ENCODE peak calls at places on chromosomes 4 and X, in ten cellular contexts. N is neuronal stem cell; D is fibroblast of the conjunctiva; I is amygdala; F is CD4-positive, alpha-beta T cell; X is hepatic stellate cell; C is NCI-H1436; A is WTC11; R is foreskin melanocyte; B is stimulated activated CD4-positive, alpha-beta T cell treated with anti-CD3 and anti-CD28 coated beads, Interleukin-4, amount 100 ng/mL, for 48 hours. S is an unnamed sample.

GRCh38 chrX:11097920-11098319 is 13.2 kb upstream of the HCCS start:
- DNase-seq in N (no peak), D (no peak), I (no peak), F (no peak), X (no peak), C (no peak), A (no peak), R (no peak), B (no peak), S (no peak)

GRCh38 chrX:115449742-115450141 is 111.2 kb upstream of the PLS3 start:
- DNase-seq in N (no peak), D (no peak), I (no peak), F (no peak), X (no peak), C (no peak), A (no peak), R (peak; percentile 52), B (no peak), S (no peak)

GRCh38 chrX:43813898-43814297 is 68.4 kb downstream of the MAOB start:
- DNase-seq in N (peak; percentile 6), D (no peak), I (no peak), F (no peak), X (no peak), C (no peak), A (peak; percentile 36), R (no peak), B (no peak), S (no peak)

GRCh38 chrX:24902808-24903207 is 113.0 kb downstream of the ARX start:
- DNase-seq in N (no peak), D (peak; percentile 9), I (no peak), F (no peak), X (no peak), C (no peak), A (no peak), R (no peak), B (no peak), S (no peak)

GRCh38 chrX:10008483-10009056 is 41.4 kb downstream of the CLDN34 start:
- DNase-seq in N (no peak), D (no peak), I (no peak), F (no peak), X (no peak), C (no peak), A (no peak), R (no peak), B (no peak), S (no peak)

GRCh38 chr4:77040856-77041576 is 34.8 kb downstream of the CCNI start:
- DNase-seq in N (no peak), D (no peak), I (no peak), F (no peak), X (no peak), C (no peak), A (no peak), R (no peak), B (no peak), S (no peak)

GRCh38 chrX:108029928-108030711 is 14.7 kb upstream of the VSIG1 start:
- DNase-seq in N (no peak), D (no peak), I (no peak), F (no peak), X (no peak), C (no peak), A (no peak), R (no peak), B (no peak), S (no peak)

GRCh38 chr4:152778656-152779512 is 646 bp downstream of the TIGD4 start:
- DNase-seq in N (no peak), D (no peak), I (no peak), F (peak; percentile 18), X (peak; percentile 7), C (peak; percentile 57), A (peak; percentile 53), R (peak; percentile 59), B (peak; percentile 6), S (peak; percentile 50)

GRCh38 chr4:55175779-55176231 is 50.4 kb upstream of the KDR start:
- DNase-seq in N (no peak), D (no peak), I (no peak), F (no peak), X (peak; percentile 72), C (no peak), A (no peak), R (peak; percentile 48), B (no peak), S (no peak)

GRCh38 chr4:52643846-52644245 is 15.3 kb downstream of the USP46 start:
- DNase-seq in N (no peak), D (peak; percentile 35), I (no peak), F (no peak), X (no peak), C (no peak), A (no peak), R (no peak), B (no peak), S (no peak)

GRCh38 chrX:155819966-155820491 is 61.1 kb upstream of the VAMP7 start:
- DNase-seq in N (peak; percentile 27), D (peak; percentile 53), I (no peak), F (peak; percentile 24), X (peak; percentile 26), C (peak; percentile 77), A (peak; percentile 58), R (peak; percentile 64), B (peak; percentile 13), S (peak; percentile 33)

GRCh38 chr4:138256608-138257007 is 14.5 kb upstream of the SLC7A11 start:
- DNase-seq in N (no peak), D (no peak), I (no peak), F (no peak), X (no peak), C (no peak), A (no peak), R (no peak), B (no peak), S (no peak)

GRCh38 chr4:18366762-18367358 is 345.3 kb upstream of the LCORL start:
- DNase-seq in N (no peak), D (peak; percentile 52), I (no peak), F (no peak), X (no peak), C (no peak), A (no peak), R (peak; percentile 25), B (no peak), S (no peak)

GRCh38 chr4:38821739-38822138 is 17.1 kb upstream of the TLR1 start:
- DNase-seq in N (no peak), D (no peak), I (no peak), F (no peak), X (no peak), C (no peak), A (no peak), R (no peak), B (no peak), S (no peak)

GRCh38 chrX:155864655-155865054 is 16.5 kb upstream of the VAMP7 start:
- DNase-seq in N (no peak), D (no peak), I (no peak), F (no peak), X (peak; percentile 9), C (no peak), A (no peak), R (no peak), B (no peak), S (no peak)

GRCh38 chr4:17781072-17781830 is at the start of gene FAM184B:
- DNase-seq in N (peak; percentile 30), D (no peak), I (no peak), F (no peak), X (no peak), C (no peak), A (peak; percentile 47), R (peak; percentile 8), B (no peak), S (peak; percentile 13)